ENCODE peak calls at places on chromosomes 12 and 14, in eight cellular contexts. J, W, N, Z, K, G, B and E are unnamed samples. For H3K27me3, the result is how much of the 10 kb centered on the place peaks cover.

GRCh38 chr12:124716208-124717141 is 147.2 kb downstream of the SCARB1 start:
- DNase-seq in Z (no peak), J (no peak), G (no peak), N (no peak), K (no peak), W (peak), B (no peak), E (no peak)

GRCh38 chr12:114038962-114039361 is 72.8 kb upstream of the RBM19 start:
- DNase-seq in N (no peak), G (no peak), J (no peak), B (no peak), W (no peak), Z (no peak), K (no peak), E (no peak)

GRCh38 chr12:69007166-69007857 is 74.3 kb upstream of the CPM start:
- DNase-seq in N (no peak), B (peak), Z (peak), W (peak), G (no peak), K (no peak), J (peak), E (peak)

GRCh38 chr12:131230340-131231099 is 276.8 kb downstream of the ADGRD1 start:
- DNase-seq in J (no peak), W (no peak), Z (no peak), G (peak), B (no peak), K (no peak), N (no peak), E (no peak)

GRCh38 chr12:95551305-95551704 is at the start of gene USP44:
- DNase-seq in N (no peak), B (peak), W (no peak), Z (no peak), K (no peak), J (no peak), G (no peak), E (no peak)

GRCh38 chr12:69966409-69966808 is 141.4 kb downstream of the MYRFL start:
- DNase-seq in B (no peak), G (no peak), K (no peak), J (no peak), Z (no peak), N (no peak), W (no peak), E (peak)

GRCh38 chr12:49902399-49903350 is 1.0 kb downstream of the FAIM2 start:
- DNase-seq in B (peak), J (no peak), G (peak), Z (no peak), K (peak), W (no peak), N (no peak), E (no peak)

GRCh38 chr12:104348994-104349494 is 45.5 kb downstream of the EID3 start:
- DNase-seq in K (no peak), J (no peak), Z (no peak), N (no peak), G (no peak), B (no peak), W (no peak), E (no peak)

GRCh38 chr12:75790219-75790618 is 241.4 kb downstream of the PHLDA1 start:
- DNase-seq in J (no peak), G (no peak), K (no peak), W (no peak), B (no peak), N (no peak), Z (no peak), E (no peak)

GRCh38 chr14:65732112-65732511 is 319.6 kb downstream of the FUT8 start:
- DNase-seq in Z (no peak), B (no peak), W (no peak), N (no peak), J (no peak), G (no peak), K (no peak), E (no peak)

GRCh38 chr14:61454545-61454944 is 133.2 kb downstream of the PRKCH start:
- DNase-seq in K (no peak), W (no peak), Z (no peak), G (no peak), B (no peak), J (peak), N (no peak), E (no peak)

GRCh38 chr14:64717870-64718269 is 13.6 kb downstream of the PLEKHG3 start:
- DNase-seq in K (no peak), Z (no peak), B (no peak), N (no peak), J (no peak), G (no peak), W (no peak), E (no peak)

GRCh38 chr12:53048780-53049401 is 974 bp upstream of the TNS2 start:
- DNase-seq in J (peak), K (peak), G (peak), Z (no peak), W (peak), B (peak), N (no peak), E (peak)

GRCh38 chr14:34340226-34340625 is 121.8 kb downstream of the SPTSSA start:
- DNase-seq in N (no peak), G (no peak), W (no peak), K (no peak), Z (no peak), J (no peak), B (no peak), E (no peak)

GRCh38 chr12:23349550-23349949 is 599.9 kb downstream of the SOX5 start:
- DNase-seq in Z (no peak), G (no peak), J (no peak), B (no peak), K (no peak), W (no peak), N (no peak), E (no peak)

GRCh38 chr14:97975960-97976359 is 1178.8 kb downstream of the VRK1 start:
- DNase-seq in N (no peak), B (no peak), Z (no peak), K (no peak), J (no peak), G (no peak), W (no peak), E (no peak)

GRCh38 chr14:97976861-97977260 is 1179.7 kb downstream of the VRK1 start:
- DNase-seq in J (no peak), B (no peak), Z (no peak), G (no peak), W (no peak), N (no peak), K (no peak), E (peak)

GRCh38 chr14:97978336-97978735 is 1181.2 kb downstream of the VRK1 start:
- DNase-seq in J (no peak), G (peak), B (peak), Z (peak), N (no peak), K (no peak), W (peak), E (peak)

DNA sequence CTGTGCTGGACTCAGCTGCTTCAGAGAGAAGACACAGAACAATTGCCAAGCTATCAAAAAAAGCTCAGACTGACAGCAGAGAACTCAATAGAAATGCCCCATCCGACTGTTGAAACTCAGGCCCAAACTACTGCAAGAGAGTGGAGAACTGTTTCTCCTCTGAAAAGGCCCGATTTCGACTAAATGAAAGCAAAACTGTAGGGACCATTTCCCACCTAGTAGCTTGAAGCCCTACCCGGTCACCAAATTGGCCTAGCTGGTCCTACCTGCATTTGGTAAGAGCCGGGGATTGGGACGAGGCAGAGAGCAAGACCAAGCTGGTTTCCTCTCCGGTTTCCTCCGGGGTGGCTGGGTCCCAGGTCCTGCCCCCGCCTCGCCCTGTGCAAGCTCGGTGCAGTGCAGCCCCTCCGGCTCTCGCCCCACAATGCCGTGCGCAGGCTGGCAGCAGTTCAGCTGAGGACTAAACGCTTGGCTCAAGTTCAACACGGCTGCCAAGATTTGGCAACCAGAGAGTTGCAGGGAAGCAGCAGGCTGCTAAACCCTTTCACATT is 1180.6 kb downstream of the VRK1 start:
- DNase-seq in N (no peak), B (no peak), G (peak), J (no peak), K (no peak), Z (no peak), W (peak), E (peak)
- H3K4me3 ChIP-seq in N (no peak), B (no peak), G (no peak), J (peak), K (no peak), Z (no peak), W (peak), E (peak)

DNA sequence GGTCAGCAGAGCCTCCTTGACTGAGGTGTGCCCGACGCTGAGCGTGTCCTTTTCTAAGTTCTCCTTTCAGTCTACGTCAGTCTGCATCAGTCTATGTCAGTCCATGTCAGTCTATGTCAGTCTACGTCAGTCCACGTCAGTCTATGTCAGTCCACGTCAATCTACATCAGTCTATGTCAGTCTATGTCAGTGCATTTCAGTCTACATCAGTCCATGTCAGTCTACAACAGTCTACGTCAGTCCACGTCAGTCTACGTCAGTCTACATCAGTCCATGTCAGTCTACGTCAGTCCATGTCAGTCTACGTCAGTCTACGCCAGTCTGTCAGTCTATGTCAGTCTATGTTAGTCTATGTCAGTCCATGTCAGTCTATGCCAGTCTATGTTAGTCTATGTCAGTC is 15.9 kb downstream of the EIF5 start:
- DNase-seq in K (no peak), G (no peak), B (no peak), J (no peak), W (no peak), Z (no peak), N (no peak), E (no peak)
- TF ChIP-seq POLR2AphosphoS5 in K (no peak), G (no peak), B (no peak), J (no peak), W (no peak), Z (no peak), N (no peak), E (no peak)

DNA sequence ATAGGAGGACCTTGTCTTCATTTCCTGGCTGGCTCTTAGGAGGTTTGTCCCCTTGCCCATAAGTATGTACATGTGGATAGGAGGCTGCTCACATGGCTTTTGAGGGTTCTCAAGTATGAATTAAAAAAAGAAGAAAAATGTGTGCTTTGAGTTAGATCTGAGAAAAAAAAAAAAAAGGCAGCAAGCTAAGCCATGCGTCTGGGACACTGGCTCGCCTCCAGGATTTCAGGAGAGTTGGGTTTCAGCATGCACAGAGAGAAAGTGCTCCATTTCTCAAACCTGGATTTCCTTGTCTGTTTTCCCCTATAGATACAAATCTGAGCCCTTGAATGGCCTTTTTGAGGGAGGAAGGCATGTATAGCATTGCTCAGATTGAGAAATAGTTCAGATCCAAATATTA is 3.0 kb upstream of the MEG3 start:
- DNase-seq in J (no peak), B (no peak), N (no peak), Z (no peak), G (no peak), K (no peak), W (no peak), E (no peak)
- H3K27me3 ChIP-seq in J (under half), B (under half), N (under half), Z (under half), G (under half), K (under half), W (half or more), E (under half)

DNA sequence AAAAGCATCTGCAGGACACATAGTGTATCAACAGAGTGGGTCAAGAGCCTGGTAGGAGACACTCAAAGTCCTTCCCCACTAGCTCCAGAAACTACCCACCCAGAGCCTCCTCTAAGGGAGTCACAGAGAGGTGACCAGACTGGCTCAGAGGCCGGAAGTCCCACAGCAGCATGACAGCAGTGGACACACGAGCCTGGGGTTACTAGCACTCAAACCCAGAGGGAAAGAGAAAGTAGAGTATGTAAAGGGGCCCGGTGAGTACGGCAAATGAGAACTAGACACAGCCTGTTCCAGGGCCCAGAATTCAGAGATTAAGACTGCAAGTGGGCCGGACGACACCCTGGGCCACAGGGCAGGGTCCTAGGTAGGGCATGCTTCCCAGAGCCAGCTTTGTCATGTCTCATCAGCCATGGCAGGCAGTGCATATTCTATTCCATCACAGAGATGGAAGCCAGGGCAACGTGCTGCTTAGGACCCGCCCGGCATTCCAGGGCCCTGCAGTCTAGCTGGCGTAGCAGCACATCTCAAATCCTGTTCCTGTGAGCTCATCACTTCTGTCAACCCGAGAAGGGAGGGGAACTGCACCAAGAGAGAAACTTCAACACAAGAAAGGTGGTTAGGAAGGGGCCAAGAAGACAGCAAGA is 4.2 kb downstream of the IFFO1 start:
- DNase-seq in G (no peak), B (no peak), K (no peak), W (no peak), Z (no peak), J (no peak), N (no peak), E (no peak)
- H3K4me3 ChIP-seq in G (no peak), B (no peak), K (no peak), W (no peak), Z (no peak), J (peak), N (no peak), E (no peak)

GRCh38 chr14:75831455-75831854 is 150.3 kb downstream of the TGFB3 start:
- DNase-seq in Z (peak), G (no peak), B (no peak), K (peak), N (no peak), J (no peak), W (peak), E (peak)
- TF ChIP-seq POLR2AphosphoS5 in Z (no peak), G (no peak), B (no peak), K (no peak), N (no peak), J (no peak), W (no peak), E (no peak)

DNA sequence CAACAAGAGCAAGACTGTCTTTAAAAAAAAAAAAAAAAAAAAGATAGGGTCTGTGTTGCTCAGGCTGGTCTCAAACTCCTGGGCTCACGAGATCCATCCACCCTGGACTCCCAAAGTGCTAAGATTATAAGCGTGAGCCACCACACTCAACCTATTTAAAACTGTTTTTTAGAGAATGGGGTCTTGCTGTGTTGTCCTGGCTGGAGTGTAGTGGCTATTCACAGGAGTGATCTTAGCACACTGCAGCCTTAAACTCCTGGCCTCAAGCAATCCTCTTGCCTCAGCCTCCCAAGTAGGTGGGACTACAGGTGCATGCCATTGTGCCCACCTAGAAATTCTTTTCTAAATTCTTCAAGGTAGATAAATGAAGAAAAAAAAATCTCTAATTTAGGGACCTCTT is 7.6 kb downstream of the COQ10A start:
- DNase-seq in K (no peak), N (no peak), B (no peak), Z (no peak), W (no peak), J (no peak), G (no peak), E (no peak)
- H3K27me3 ChIP-seq in K (under half), N (under half), B (under half), Z (under half), W (under half), J (under half), G (under half), E (under half)

GRCh38 chr12:1666685-1667162 is 24.1 kb upstream of the ADIPOR2 start:
- DNase-seq in K (no peak), N (no peak), W (no peak), Z (peak), G (no peak), J (no peak), B (no peak), E (peak)
- H3K4me3 ChIP-seq in K (no peak), N (no peak), W (no peak), Z (no peak), G (no peak), J (no peak), B (no peak), E (no peak)